ENCODE peak calls at places on chromosomes 6 and 20, in seven cellular contexts. C, Q, K, T, B, Y and I are unnamed samples.

GRCh38 chr20:35511814-35512420 is 17.5 kb downstream of the C20orf173 start:
- DNase-seq in C (no peak), Q (peak), K (peak), T (no peak), B (peak), Y (peak), I (no peak)

GRCh38 chr20:63896136-63896890 is 1.4 kb downstream of the DNAJC5 start:
- DNase-seq in C (no peak), Q (peak), K (peak), T (peak), B (peak), Y (peak), I (no peak)

GRCh38 chr6:24683297-24684296 is 16.7 kb downstream of the ACOT13 start:
- DNase-seq in C (no peak), Q (no peak), K (no peak), T (no peak), B (no peak), Y (no peak), I (no peak)

GRCh38 chr20:555933-556332 is 12.3 kb upstream of the CSNK2A1 start:
- DNase-seq in C (no peak), Q (no peak), K (no peak), T (no peak), B (peak), Y (no peak), I (no peak)

GRCh38 chr6:88695936-88696335 is 267.5 kb downstream of the RNGTT start:
- DNase-seq in C (no peak), Q (no peak), K (no peak), T (no peak), B (no peak), Y (no peak), I (no peak)

GRCh38 chr6:12761376-12762115 is 45.0 kb downstream of the PHACTR1 start:
- DNase-seq in C (no peak), Q (peak), K (peak), T (no peak), B (peak), Y (peak), I (no peak)

GRCh38 chr6:17200395-17200794 is 80.8 kb upstream of the RBM24 start:
- DNase-seq in C (no peak), Q (no peak), K (no peak), T (no peak), B (no peak), Y (no peak), I (no peak)

GRCh38 chr20:3461191-3461874 is 9.5 kb upstream of the ATRN start:
- DNase-seq in C (no peak), Q (peak), K (no peak), T (no peak), B (no peak), Y (peak), I (no peak)

GRCh38 chr6:23414204-23414501 is 711.9 kb upstream of the NRSN1 start:
- DNase-seq in C (no peak), Q (peak), K (peak), T (peak), B (peak), Y (peak), I (no peak)

GRCh38 chr20:25084616-25085187 is 2.8 kb upstream of the VSX1 start:
- DNase-seq in C (peak), Q (no peak), K (no peak), T (no peak), B (no peak), Y (no peak), I (no peak)

GRCh38 chr6:63859520-63859919 is 223.9 kb downstream of the PHF3 start:
- DNase-seq in C (no peak), Q (peak), K (no peak), T (no peak), B (no peak), Y (no peak), I (no peak)

GRCh38 chr6:139586273-139586672 is 211.8 kb upstream of the CITED2 start:
- DNase-seq in C (no peak), Q (no peak), K (no peak), T (no peak), B (no peak), Y (no peak), I (no peak)

GRCh38 chr6:114785235-114786127 is 442.7 kb upstream of the HS3ST5 start:
- DNase-seq in C (no peak), Q (no peak), K (peak), T (no peak), B (peak), Y (peak), I (no peak)

GRCh38 chr20:63884506-63885263 is 10.2 kb upstream of the DNAJC5 start:
- DNase-seq in C (peak), Q (no peak), K (peak), T (no peak), B (no peak), Y (no peak), I (no peak)

GRCh38 chr6:161031721-161032495 is 40.3 kb downstream of the MAP3K4 start:
- DNase-seq in C (no peak), Q (peak), K (peak), T (no peak), B (peak), Y (peak), I (no peak)

GRCh38 chr20:13453367-13453766 is 185.4 kb downstream of the TASP1 start:
- DNase-seq in C (no peak), Q (no peak), K (no peak), T (no peak), B (no peak), Y (no peak), I (no peak)

GRCh38 chr6:12483712-12484111 is 193.6 kb downstream of the EDN1 start:
- DNase-seq in C (no peak), Q (peak), K (peak), T (peak), B (peak), Y (peak), I (no peak)

GRCh38 chr20:33653900-33654596 is 8.1 kb upstream of the C20orf144 start:
- DNase-seq in C (peak), Q (no peak), K (no peak), T (no peak), B (no peak), Y (no peak), I (no peak)

GRCh38 chr6:113416166-113416565 is 441.0 kb upstream of the MARCKS start:
- DNase-seq in C (no peak), Q (peak), K (peak), T (no peak), B (no peak), Y (no peak), I (no peak)

GRCh38 chr20:44861547-44862006 is 23.9 kb upstream of the YWHAB start:
- DNase-seq in C (no peak), Q (peak), K (peak), T (no peak), B (peak), Y (peak), I (no peak)

GRCh38 chr6:148580442-148580841 is 166.4 kb upstream of the UST start:
- DNase-seq in C (no peak), Q (no peak), K (no peak), T (no peak), B (no peak), Y (no peak), I (no peak)

GRCh38 chr20:33679758-33680485 is 5.7 kb upstream of the NECAB3 start:
- DNase-seq in C (no peak), Q (no peak), K (no peak), T (peak), B (no peak), Y (no peak), I (peak)

GRCh38 chr6:56708810-56709597 is 66.3 kb upstream of the DST start:
- DNase-seq in C (no peak), Q (peak), K (peak), T (peak), B (peak), Y (peak), I (no peak)

GRCh38 chr20:64084209-64085152 is at the start of gene LKAAEAR1:
- DNase-seq in C (no peak), Q (no peak), K (no peak), T (no peak), B (no peak), Y (no peak), I (no peak)

GRCh38 chr6:157401734-157402338 is 20.8 kb downstream of the ZDHHC14 start:
- DNase-seq in C (no peak), Q (no peak), K (no peak), T (no peak), B (no peak), Y (no peak), I (no peak)

GRCh38 chr20:25310921-25311728 is 63.2 kb downstream of the PYGB start:
- DNase-seq in C (no peak), Q (peak), K (peak), T (no peak), B (peak), Y (peak), I (no peak)

GRCh38 chr20:40191573-40191972 is 497.5 kb downstream of the MAFB start:
- DNase-seq in C (peak), Q (no peak), K (no peak), T (no peak), B (no peak), Y (no peak), I (no peak)

GRCh38 chr6:160102956-160103824 is 18.4 kb upstream of the SLC22A1 start:
- DNase-seq in C (no peak), Q (peak), K (peak), T (peak), B (peak), Y (peak), I (no peak)

GRCh38 chr6:111417181-111417585 is 65.8 kb downstream of the REV3L start:
- DNase-seq in C (no peak), Q (peak), K (peak), T (no peak), B (no peak), Y (peak), I (no peak)

GRCh38 chr20:10919549-10920140 is 245.8 kb upstream of the JAG1 start:
- DNase-seq in C (no peak), Q (peak), K (peak), T (no peak), B (peak), Y (peak), I (no peak)

GRCh38 chr6:167949121-167949684 is 48.3 kb upstream of the KIF25 start:
- DNase-seq in C (no peak), Q (no peak), K (no peak), T (no peak), B (no peak), Y (no peak), I (no peak)

GRCh38 chr6:143742070-143742954 is 64.5 kb downstream of the PHACTR2 start:
- DNase-seq in C (no peak), Q (peak), K (no peak), T (no peak), B (no peak), Y (no peak), I (no peak)

GRCh38 chr20:57672164-57672563 is 37.7 kb downstream of the PMEPA1 start:
- DNase-seq in C (no peak), Q (no peak), K (no peak), T (no peak), B (no peak), Y (no peak), I (no peak)

GRCh38 chr20:46681032-46681854 is 8.0 kb downstream of the TP53RK start:
- DNase-seq in C (peak), Q (peak), K (peak), T (peak), B (peak), Y (peak), I (peak)

GRCh38 chr6:134379086-134379485 is 61.2 kb upstream of the SGK1 start:
- DNase-seq in C (peak), Q (no peak), K (no peak), T (peak), B (no peak), Y (no peak), I (peak)

GRCh38 chr6:31585531-31585930 is 546 bp upstream of the LST1 start:
- DNase-seq in C (no peak), Q (no peak), K (no peak), T (peak), B (peak), Y (no peak), I (no peak)

GRCh38 chr20:58071991-58072390 is 156.5 kb downstream of the ANKRD60 start:
- DNase-seq in C (no peak), Q (no peak), K (no peak), T (no peak), B (no peak), Y (no peak), I (no peak)

GRCh38 chr20:47392015-47392720 is 35.7 kb upstream of the ZMYND8 start:
- DNase-seq in C (no peak), Q (peak), K (peak), T (peak), B (peak), Y (peak), I (no peak)